ENCODE peak calls at places on chromosome X, in nine cellular contexts. A is stimulated activated memory B cell treated with anti-CD40 and anti-IgM and Interleukin-4, amounts not matched to agents 10 μg/mL and 1 μg/mL and 100 μg/mL, for 72 hours; G is left lung; S is left colon; M is lower lobe of right lung; I is CD4-positive, alpha-beta T cell; D is naive thymus-derived CD8-positive, alpha-beta T cell; F is heart left ventricle; O is A549. K is an unnamed sample.

GRCh38 chrX:13432376-13432775 is 112.5 kb upstream of the ATXN3L start:
- ATAC-seq in A (no peak), G (peak; percentile 74), S (no peak), M (peak; percentile 57), I (no peak), D (no peak), F (peak; percentile 90), O (no peak), K (peak; percentile 91)

GRCh38 chrX:44974462-44974861 is 101.5 kb downstream of the KDM6A start:
- ATAC-seq in A (no peak), G (peak; percentile 57), S (peak; percentile 62), M (peak; percentile 39), I (no peak), D (no peak), F (peak; percentile 36), O (no peak), K (no peak)

GRCh38 chrX:42755820-42756219 is 22.1 kb downstream of the PPP1R2C start:
- ATAC-seq in A (no peak), G (peak; percentile 78), S (no peak), M (peak; percentile 67), I (no peak), D (no peak), F (peak; percentile 85), O (no peak), K (peak; percentile 68)

GRCh38 chrX:154020500-154021115 is 906 bp upstream of the IRAK1 start:
- ATAC-seq in A (no peak), G (peak; percentile 13), S (no peak), M (peak; percentile 6), I (no peak), D (no peak), F (no peak), O (peak; percentile 4), K (no peak)

GRCh38 chrX:120000490-120001246 is 57.1 kb upstream of the NKAP start:
- ATAC-seq in A (no peak), G (peak; percentile 54), S (no peak), M (peak; percentile 68), I (no peak), D (peak; percentile 63), F (no peak), O (peak; percentile 15), K (no peak)

GRCh38 chrX:104913348-104913747 is 307.1 kb downstream of the TEX13A start:
- ATAC-seq in A (no peak), G (peak; percentile 69), S (no peak), M (no peak), I (peak; percentile 48), D (peak; percentile 47), F (no peak), O (no peak), K (no peak)

GRCh38 chrX:12985336-12985735 is 10.4 kb downstream of the TMSB4X start:
- ATAC-seq in A (no peak), G (no peak), S (no peak), M (no peak), I (peak; percentile 1), D (no peak), F (no peak), O (no peak), K (no peak)

GRCh38 chrX:41559662-41560061 is 112.5 kb downstream of the NYX start:
- ATAC-seq in A (no peak), G (peak; percentile 47), S (no peak), M (peak; percentile 36), I (no peak), D (peak; percentile 60), F (peak; percentile 77), O (no peak), K (peak; percentile 25)

GRCh38 chrX:8849945-8850344 is 48.8 kb upstream of the FAM9A start:
- ATAC-seq in A (no peak), G (no peak), S (no peak), M (no peak), I (no peak), D (no peak), F (no peak), O (no peak), K (no peak)

GRCh38 chrX:48761674-48762471 is at the start of gene GLOD5:
- ATAC-seq in A (no peak), G (peak; percentile 99), S (peak; percentile 95), M (peak; percentile 98), I (no peak), D (no peak), F (no peak), O (peak; percentile 95), K (no peak)

GRCh38 chrX:110173192-110174175 is 144.4 kb downstream of the AMMECR1 start:
- ATAC-seq in A (no peak), G (peak; percentile 33), S (peak; percentile 32), M (peak; percentile 17), I (no peak), D (no peak), F (peak; percentile 25), O (peak; percentile 66), K (no peak)

GRCh38 chrX:148542481-148543255 is 42.3 kb downstream of the AFF2 start:
- ATAC-seq in A (no peak), G (no peak), S (no peak), M (no peak), I (no peak), D (no peak), F (no peak), O (no peak), K (no peak)